ENCODE peak calls at places on chromosome X, in seven cellular contexts. T is stimulated activated CD4-positive, alpha-beta T cell treated with anti-CD3 and anti-CD28 coated beads, Interleukin-4, amount 100 ng/mL, for 24 hours; C is fibroblast of the aortic adventitia; G is iris pigment epithelial cell; F is retina; D is body of pancreas; I is HEK293T. N is an unnamed sample.

GRCh38 chrX:55039471-55039870 is 8.7 kb upstream of the ALAS2 start:
- DNase-seq in T (no peak), C (no peak), G (no peak), F (no peak), D (no peak), I (no peak), N (no peak)

GRCh38 chrX:102345916-102346315 is 93.9 kb downstream of the NXF2B start:
- DNase-seq in T (peak), C (peak), G (peak), F (peak), D (peak), I (peak), N (no peak)

GRCh38 chrX:2451456-2452316 is 49.1 kb downstream of the DHRSX start:
- DNase-seq in T (no peak), C (peak), G (peak), F (peak), D (no peak), I (no peak), N (no peak)

GRCh38 chrX:21528076-21528475 is 130.1 kb downstream of the KLHL34 start:
- DNase-seq in T (no peak), C (peak), G (peak), F (no peak), D (no peak), I (no peak), N (no peak)

GRCh38 chrX:19964017-19964710 is 26.7 kb downstream of the BCLAF3 start:
- DNase-seq in T (peak), C (no peak), G (peak), F (no peak), D (no peak), I (no peak), N (no peak)

GRCh38 chrX:13938053-13938765 is 91.5 kb downstream of the GEMIN8 start:
- DNase-seq in T (peak), C (no peak), G (no peak), F (peak), D (peak), I (peak), N (no peak)

GRCh38 chrX:8730812-8731578 is 942 bp downstream of the ANOS1 start:
- DNase-seq in T (no peak), C (no peak), G (no peak), F (peak), D (no peak), I (no peak), N (no peak)

GRCh38 chrX:125532411-125533089 is 212.9 kb downstream of the TEX13C start:
- DNase-seq in T (no peak), C (no peak), G (no peak), F (no peak), D (no peak), I (no peak), N (no peak)

GRCh38 chrX:109934935-109935334 is 68.0 kb upstream of the TMEM164 start:
- DNase-seq in T (no peak), C (peak), G (peak), F (no peak), D (no peak), I (no peak), N (no peak)

GRCh38 chrX:72713130-72713529 is 976 bp downstream of the PHKA1 start:
- DNase-seq in T (no peak), C (peak), G (peak), F (no peak), D (no peak), I (no peak), N (no peak)

GRCh38 chrX:40439625-40440532 is 140.9 kb upstream of the ATP6AP2 start:
- DNase-seq in T (no peak), C (no peak), G (no peak), F (no peak), D (no peak), I (no peak), N (no peak)